ENCODE peak calls at places on chromosomes 5 and 9, in six cellular contexts. K is lower leg skin; D is naive thymus-derived CD8-positive, alpha-beta T cell; Z is activated T-cell treated with anti-CD3 and anti-CD28 coated beads for 1 hour; P is RCC 7860; B is activated T-helper 9 cell treated with anti-CD3 and anti-CD28 coated beads, Interleukin-2, amount 50 U/mL, for 16 hours. Q is an unnamed sample.

GRCh38 chr9:77951369-77951768 is 80.2 kb downstream of the GNAQ start:
- DNase-seq in K (no peak), D (no peak), Z (no peak), P (no peak), B (no peak), Q (no peak)

GRCh38 chr5:15993934-15994333 is 185.7 kb downstream of the MARCHF11 start:
- DNase-seq in K (no peak), D (no peak), Z (no peak), P (no peak), B (no peak), Q (no peak)

GRCh38 chr5:180201051-180201987 is 7.7 kb downstream of the RASGEF1C start:
- DNase-seq in K (no peak), D (peak), Z (no peak), P (no peak), B (no peak), Q (no peak)

GRCh38 chr5:166716856-166717492 is 1574.5 kb upstream of the WWC1 start:
- DNase-seq in K (no peak), D (no peak), Z (no peak), P (no peak), B (no peak), Q (no peak)

GRCh38 chr5:67160985-67161384 is 35.6 kb downstream of the CD180 start:
- DNase-seq in K (no peak), D (no peak), Z (peak), P (no peak), B (no peak), Q (no peak)

GRCh38 chr5:170262061-170262764 is 29.4 kb downstream of the C5orf58 start:
- DNase-seq in K (no peak), D (peak), Z (no peak), P (no peak), B (no peak), Q (no peak)

GRCh38 chr5:108078882-108079281 is 303.0 kb downstream of the FBXL17 start:
- DNase-seq in K (no peak), D (no peak), Z (no peak), P (no peak), B (no peak), Q (no peak)

GRCh38 chr9:128920381-128921058 is at the start of gene PHYHD1:
- DNase-seq in K (no peak), D (no peak), Z (no peak), P (no peak), B (no peak), Q (peak)

GRCh38 chr5:141945511-141946024 is 12.4 kb downstream of the PCDH12 start:
- DNase-seq in K (no peak), D (no peak), Z (no peak), P (no peak), B (no peak), Q (no peak)

GRCh38 chr5:225334-225733 is 7.2 kb downstream of the SDHA start:
- DNase-seq in K (no peak), D (no peak), Z (no peak), P (no peak), B (no peak), Q (no peak)

GRCh38 chr9:129131300-129132145 is 20.3 kb downstream of the PTPA start:
- DNase-seq in K (peak), D (peak), Z (peak), P (peak), B (peak), Q (peak)